ENCODE peak calls at places on chromosomes 12 and 14, in six cellular contexts. Q is cardiac muscle cell, G is PC-3, N is right lobe of liver, F is left ventricle myocardium inferior, B is A673. S is an unnamed sample. For H3K36me3, the result is how much of the 10 kb centered on the place peaks cover.

GRCh38 chr14:65783576-65783975 is 371.0 kb downstream of the FUT8 start:
- DNase-seq in Q (no peak), G (peak), N (no peak), F (no peak), B (no peak), S (no peak)

GRCh38 chr12:10070380-10070779 is 28.4 kb downstream of the CLEC1A start:
- DNase-seq in Q (no peak), G (no peak), N (no peak), F (no peak), B (no peak), S (no peak)

GRCh38 chr12:29041621-29042020 is 107.5 kb upstream of the FAR2 start:
- DNase-seq in Q (no peak), G (peak), N (no peak), F (no peak), B (no peak), S (no peak)

GRCh38 chr12:57626929-57627445 is 6.0 kb downstream of the B4GALNT1 start:
- DNase-seq in Q (no peak), G (no peak), N (peak), F (no peak), B (no peak), S (no peak)

GRCh38 chr12:90497923-90498545 is 456.9 kb downstream of the CCER1 start:
- DNase-seq in Q (no peak), G (no peak), N (no peak), F (no peak), B (no peak), S (no peak)

GRCh38 chr12:14901228-14901562 is 15.5 kb upstream of the MGP start:
- DNase-seq in Q (no peak), G (peak), N (no peak), F (peak), B (no peak), S (no peak)

GRCh38 chr12:53781218-53781801 is 29.5 kb upstream of the CISTR start:
- DNase-seq in Q (no peak), G (no peak), N (no peak), F (no peak), B (peak), S (no peak)

GRCh38 chr14:93012516-93013367 is 89.8 kb downstream of the CHGA start:
- DNase-seq in Q (no peak), G (no peak), N (no peak), F (no peak), B (no peak), S (no peak)

GRCh38 chr14:94665121-94665520 is 52.9 kb downstream of the SERPINA3 start:
- DNase-seq in Q (no peak), G (no peak), N (peak), F (no peak), B (no peak), S (no peak)

GRCh38 chr14:104913413-104913812 is 11.3 kb upstream of the PLD4 start:
- DNase-seq in Q (peak), G (no peak), N (no peak), F (no peak), B (no peak), S (no peak)

GRCh38 chr14:96057738-96058137 is 18.6 kb downstream of the C14orf132 start:
- DNase-seq in Q (no peak), G (no peak), N (no peak), F (no peak), B (no peak), S (no peak)

GRCh38 chr12:60522684-60523083 is 926.9 kb downstream of the SLC16A7 start:
- DNase-seq in Q (no peak), G (no peak), N (no peak), F (no peak), B (peak), S (no peak)

DNA sequence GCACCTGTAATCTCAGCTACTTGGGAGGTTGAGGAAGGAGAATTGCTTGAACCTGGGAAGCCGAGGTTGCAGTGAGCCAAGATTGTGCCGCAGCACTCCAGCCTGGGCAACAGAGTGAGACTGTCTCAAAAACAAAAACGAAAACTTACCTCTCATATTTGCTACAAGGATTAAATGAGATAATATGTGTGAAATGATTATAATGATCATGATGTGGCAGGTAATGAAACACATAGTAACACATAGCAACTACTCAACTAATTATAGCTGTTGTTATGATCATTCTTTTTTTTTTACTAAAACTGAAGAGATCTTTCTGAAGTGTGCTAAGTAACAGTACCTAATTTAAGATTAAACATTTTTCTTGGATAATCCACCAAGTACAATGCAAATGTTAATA is 30.1 kb downstream of the RPGRIP1 start:
- DNase-seq in Q (no peak), G (no peak), N (no peak), F (no peak), B (no peak), S (no peak)
- H3K36me3 ChIP-seq in Q (under half), G (under half), N (under half), F (under half), B (under half), S (under half)

DNA sequence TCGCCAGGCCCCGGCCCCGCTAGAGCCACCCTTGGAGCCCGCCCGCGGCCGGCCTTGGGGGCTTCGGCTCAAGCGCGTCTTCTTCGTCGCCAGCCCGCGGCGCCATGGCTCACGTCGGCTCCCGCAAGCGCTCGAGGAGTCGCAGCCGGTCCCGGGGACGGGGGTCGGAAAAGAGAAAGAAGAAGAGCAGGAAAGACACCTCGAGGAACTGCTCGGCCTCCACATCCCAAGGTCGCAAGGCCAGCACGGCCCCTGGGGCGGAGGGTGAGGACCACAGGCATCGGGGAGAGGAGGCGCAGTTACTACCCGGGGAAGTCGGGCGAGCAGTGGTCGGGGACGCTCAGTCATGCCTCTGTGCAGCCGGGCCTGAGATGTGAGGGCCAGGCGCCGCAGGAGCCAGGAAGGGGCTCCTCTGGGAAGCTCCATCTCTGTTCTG is 573 bp downstream of the ARL6IP4 start:
- DNase-seq in Q (no peak), G (peak), N (no peak), F (no peak), B (no peak), S (no peak)
- H3K36me3 ChIP-seq in Q (under half), G (under half), N (under half), F (under half), B (under half), S (under half)

DNA sequence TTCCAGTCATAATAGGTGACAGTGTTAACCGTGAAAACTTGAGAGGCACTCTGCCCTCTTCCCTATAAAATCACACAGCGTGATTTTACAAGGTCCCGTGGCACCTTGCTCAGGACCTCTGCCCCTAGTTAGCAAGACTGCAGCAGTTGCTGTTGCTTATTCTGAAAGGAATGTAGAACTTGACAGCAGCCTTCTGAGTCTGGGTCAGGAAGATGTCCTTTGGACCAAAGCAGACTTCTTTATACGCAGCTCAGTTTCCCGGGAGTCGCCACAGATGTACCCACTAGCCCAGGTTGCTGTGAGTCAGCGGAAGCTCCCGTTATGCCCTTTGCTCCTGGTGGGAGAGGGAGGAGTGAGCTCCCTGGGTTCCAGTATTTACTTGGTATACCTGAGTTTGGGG is 13.2 kb downstream of the PRKAB1 start:
- DNase-seq in Q (no peak), G (no peak), N (no peak), F (no peak), B (no peak), S (no peak)
- H3K36me3 ChIP-seq in Q (under half), G (half or more), N (under half), F (half or more), B (under half), S (half or more)

GRCh38 chr14:90976076-90976475 is 84.4 kb downstream of the RPS6KA5 start:
- DNase-seq in Q (no peak), G (no peak), N (no peak), F (no peak), B (no peak), S (no peak)
- H3K36me3 ChIP-seq in Q (under half), G (under half), N (under half), F (under half), B (under half), S (under half)

S was measured in right atrium auricular region.